ENCODE peak calls at places on chromosome 14, in eight cellular contexts. O is Peyer's patch, L is WERI-Rb-1, Q is uterus, Z is neural crest cell, C is GM20000, G is astrocyte, A is GM23338. N is an unnamed sample.

GRCh38 chr14:20754308-20754707 is 8.6 kb downstream of the EDDM3A start:
- DNase-seq in O (no peak), L (no peak), Q (no peak), Z (no peak), C (no peak), G (no peak), A (no peak), N (no peak)

GRCh38 chr14:42855159-42855558 is 1248.5 kb downstream of the LRFN5 start:
- DNase-seq in O (no peak), L (no peak), Q (no peak), Z (no peak), C (no peak), G (no peak), A (no peak), N (no peak)

GRCh38 chr14:64591809-64592208 is 42.0 kb downstream of the PPP1R36 start:
- DNase-seq in O (no peak), L (no peak), Q (no peak), Z (no peak), C (no peak), G (no peak), A (no peak), N (no peak)

GRCh38 chr14:103597623-103598372 is 31.2 kb upstream of the KLC1 start:
- DNase-seq in O (no peak), L (no peak), Q (peak; percentile 28), Z (no peak), C (no peak), G (peak; percentile 89), A (no peak), N (no peak)

GRCh38 chr14:68972507-68973272 is 6.4 kb downstream of the ACTN1 start:
- DNase-seq in O (no peak), L (no peak), Q (no peak), Z (no peak), C (no peak), G (no peak), A (no peak), N (no peak)

GRCh38 chr14:67574156-67574555 is 25.9 kb downstream of the PIGH start:
- DNase-seq in O (peak; percentile 36), L (no peak), Q (no peak), Z (no peak), C (no peak), G (no peak), A (no peak), N (no peak)

GRCh38 chr14:57390806-57391562 is 598 bp downstream of the NAA30 start:
- DNase-seq in O (peak; percentile 66), L (peak; percentile 38), Q (no peak), Z (peak; percentile 26), C (peak; percentile 64), G (peak; percentile 26), A (peak; percentile 64), N (peak; percentile 39)

GRCh38 chr14:54169254-54169924 is 212.8 kb upstream of the BMP4 start:
- DNase-seq in O (no peak), L (no peak), Q (no peak), Z (no peak), C (no peak), G (peak; percentile 18), A (no peak), N (no peak)

GRCh38 chr14:44895716-44896115 is 66.0 kb downstream of the KLHL28 start:
- DNase-seq in O (no peak), L (no peak), Q (no peak), Z (no peak), C (no peak), G (peak; percentile 87), A (no peak), N (no peak)

GRCh38 chr14:90755661-90756304 is 60.4 kb downstream of the TTC7B start:
- DNase-seq in O (no peak), L (no peak), Q (no peak), Z (no peak), C (no peak), G (no peak), A (no peak), N (no peak)

GRCh38 chr14:56490379-56490778 is 89.2 kb upstream of the TMEM260 start:
- DNase-seq in O (no peak), L (no peak), Q (no peak), Z (no peak), C (peak; percentile 25), G (peak; percentile 14), A (peak; percentile 68), N (no peak)

GRCh38 chr14:54317396-54317795 is 79.4 kb upstream of the CDKN3 start:
- DNase-seq in O (no peak), L (no peak), Q (no peak), Z (no peak), C (no peak), G (no peak), A (no peak), N (no peak)

GRCh38 chr14:102321456-102322101 is 2.0 kb downstream of the ZNF839 start:
- DNase-seq in O (peak; percentile 76), L (no peak), Q (no peak), Z (no peak), C (no peak), G (no peak), A (no peak), N (no peak)

GRCh38 chr14:33376510-33376909 is 437.8 kb downstream of the NPAS3 start:
- DNase-seq in O (no peak), L (no peak), Q (no peak), Z (no peak), C (no peak), G (no peak), A (no peak), N (no peak)

DNA sequence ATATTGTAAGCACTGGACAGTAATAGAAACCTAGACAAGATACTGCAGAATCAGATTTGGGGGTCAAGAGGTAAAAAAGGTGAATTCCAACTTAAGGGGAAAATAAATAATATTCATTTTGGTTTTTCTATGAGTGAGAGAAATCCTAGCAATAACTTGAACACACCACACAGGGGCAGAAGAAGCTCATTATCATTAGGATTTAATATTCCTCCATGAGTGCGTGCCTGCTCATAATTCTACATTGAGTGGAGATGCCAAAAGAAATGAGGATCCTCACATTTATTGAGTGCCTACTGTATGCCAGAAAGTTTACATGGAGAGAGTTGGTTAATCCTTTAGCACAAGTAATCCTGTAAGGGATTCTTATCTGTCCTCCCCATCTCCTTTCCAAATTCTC is 40.5 kb upstream of the C14orf132 start:
- DNase-seq in O (no peak), L (no peak), Q (no peak), Z (no peak), C (no peak), G (peak; percentile 19), A (no peak), N (no peak)
- TF ChIP-seq CTCF in O (peak; percentile 36), L (peak; percentile 20), Q (peak; percentile 63), Z (peak; percentile 66), C (no peak), G (peak; percentile 37), A (peak; percentile 43), N (peak; percentile 41)

DNA sequence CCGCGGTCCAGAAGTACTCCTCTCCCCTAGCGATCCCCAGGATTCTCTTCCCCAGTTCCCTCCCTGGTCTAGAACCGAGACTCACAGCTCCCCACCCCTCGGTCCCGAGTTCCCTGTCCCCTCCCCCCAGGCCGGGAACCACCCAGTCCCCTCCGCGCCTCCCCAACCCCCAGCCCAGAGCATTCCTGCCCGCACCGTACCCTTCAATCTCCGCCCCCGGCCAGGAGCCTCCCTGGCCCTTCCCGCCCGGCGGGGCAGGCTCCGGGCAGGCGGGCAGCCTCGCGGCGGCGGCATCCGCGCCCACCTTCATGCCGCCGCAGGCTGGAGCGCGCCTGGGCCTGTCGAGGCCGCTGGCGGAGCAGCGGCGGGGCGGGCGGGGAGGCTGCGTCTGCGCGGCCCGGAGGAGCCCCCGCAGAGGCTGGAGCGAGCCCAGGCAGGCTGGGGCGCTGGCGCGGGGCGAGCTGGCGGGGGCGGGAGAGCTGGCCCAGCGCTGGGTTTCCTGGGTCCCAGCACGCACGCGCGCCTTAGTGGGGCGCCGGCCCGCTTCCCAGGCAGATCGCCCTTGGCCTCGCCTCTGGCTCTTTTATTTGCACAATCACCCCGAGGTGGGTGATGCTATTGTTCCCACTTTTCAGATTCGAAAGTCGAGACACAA is 22.2 kb upstream of the GPR132 start:
- DNase-seq in O (peak; percentile 55), L (no peak), Q (peak; percentile 51), Z (no peak), C (peak; percentile 82), G (peak; percentile 63), A (peak; percentile 63), N (no peak)
- TF ChIP-seq CTCF in O (no peak), L (no peak), Q (no peak), Z (no peak), C (no peak), G (no peak), A (no peak), N (no peak)

GRCh38 chr14:55438066-55438683 is 2.2 kb downstream of the TBPL2 start:
- DNase-seq in O (peak; percentile 60), L (peak; percentile 33), Q (no peak), Z (no peak), C (peak; percentile 55), G (peak; percentile 38), A (peak; percentile 80), N (no peak)

GRCh38 chr14:55441286-55441685 is 870 bp upstream of the TBPL2 start:
- DNase-seq in O (no peak), L (no peak), Q (no peak), Z (no peak), C (no peak), G (no peak), A (no peak), N (no peak)

GRCh38 chr14:55436530-55436929 is 3.9 kb downstream of the TBPL2 start:
- DNase-seq in O (no peak), L (no peak), Q (no peak), Z (no peak), C (no peak), G (no peak), A (no peak), N (no peak)

GRCh38 chr14:55434805-55435174 is 5.6 kb downstream of the TBPL2 start:
- DNase-seq in O (no peak), L (no peak), Q (no peak), Z (no peak), C (no peak), G (no peak), A (no peak), N (no peak)

DNA sequence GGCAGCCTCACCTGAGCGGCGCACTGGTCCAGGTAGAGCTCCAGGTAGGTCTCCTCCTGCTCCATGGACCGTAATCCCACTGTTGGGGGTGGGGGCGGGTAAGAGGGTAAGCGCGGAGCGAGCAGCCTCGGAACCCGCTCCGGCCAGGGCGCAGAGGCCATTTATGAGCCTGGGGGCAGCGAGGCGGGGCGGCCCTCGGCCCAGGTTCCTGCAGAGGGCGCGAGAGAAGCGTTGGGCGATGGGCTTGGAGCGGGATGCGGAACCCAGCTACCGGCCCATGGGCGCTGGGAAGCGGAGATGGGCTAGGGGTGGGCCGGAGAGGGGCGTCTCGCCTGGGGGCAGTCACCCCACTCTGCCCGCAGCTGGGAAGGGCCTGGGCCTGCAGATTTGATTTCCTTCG is at the start of gene TBPL2:
- DNase-seq in O (no peak), L (no peak), Q (no peak), Z (no peak), C (no peak), G (no peak), A (peak; percentile 88), N (no peak)
- TF ChIP-seq CTCF in O (no peak), L (no peak), Q (no peak), Z (peak; percentile 25), C (peak; percentile 23), G (no peak), A (peak; percentile 85), N (peak; percentile 36)

DNA sequence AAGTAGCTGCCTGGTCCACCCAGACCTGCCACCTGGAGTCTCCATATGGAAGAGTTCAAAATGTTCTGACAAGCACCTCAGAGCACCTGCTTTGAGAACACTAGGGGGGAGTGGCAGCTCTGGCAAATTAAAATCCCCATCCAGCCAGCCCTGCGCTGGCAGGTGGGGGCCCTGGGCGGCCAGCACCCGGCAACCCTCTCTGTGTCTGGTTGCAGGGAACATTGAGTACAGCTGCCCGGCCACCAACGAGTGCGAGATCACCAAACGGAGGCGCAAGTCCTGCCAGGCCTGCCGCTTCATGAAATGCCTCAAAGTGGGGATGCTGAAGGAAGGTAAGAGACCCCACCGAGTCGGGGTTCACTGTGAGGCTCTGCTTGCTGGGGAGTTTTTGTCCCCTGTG is 86.4 kb downstream of the ESRRB start:
- DNase-seq in O (no peak), L (no peak), Q (no peak), Z (no peak), C (no peak), G (no peak), A (no peak), N (no peak)
- TF ChIP-seq CTCF in O (no peak), L (no peak), Q (no peak), Z (no peak), C (no peak), G (no peak), A (no peak), N (no peak)

N was measured in progenitor cell of endocrine pancreas.